ENCODE peak calls at places on chromosomes 2 and 18, in six cellular contexts. H is renal cortical epithelial cell, M is stomach, B is lower lobe of right lung, G is sigmoid colon, Y is H4. T is an unnamed sample.

GRCh38 chr18:67410075-67410474 is 106.4 kb downstream of the DSEL start:
- DNase-seq in H (no peak), M (no peak), B (no peak), G (no peak), Y (no peak), T (no peak)

GRCh38 chr2:151063271-151063670 is 198.4 kb downstream of the RBM43 start:
- DNase-seq in H (no peak), M (no peak), B (no peak), G (no peak), Y (no peak), T (no peak)

GRCh38 chr2:17571681-17572080 is 31.2 kb downstream of the VSNL1 start:
- DNase-seq in H (no peak), M (no peak), B (no peak), G (no peak), Y (no peak), T (no peak)

GRCh38 chr2:42979870-42980763 is 187.7 kb upstream of the HAAO start:
- DNase-seq in H (no peak), M (no peak), B (no peak), G (peak), Y (no peak), T (peak)

GRCh38 chr2:152483276-152483996 is 148.5 kb downstream of the FMNL2 start:
- DNase-seq in H (peak), M (no peak), B (no peak), G (no peak), Y (no peak), T (no peak)

GRCh38 chr18:22069916-22070315 is 99.5 kb upstream of the GATA6 start:
- DNase-seq in H (no peak), M (no peak), B (no peak), G (no peak), Y (no peak), T (no peak)

GRCh38 chr2:223232896-223233295 is 180.9 kb downstream of the KCNE4 start:
- DNase-seq in H (no peak), M (no peak), B (no peak), G (no peak), Y (no peak), T (no peak)

GRCh38 chr2:152743004-152743403 is 24.6 kb downstream of the ARL6IP6 start:
- DNase-seq in H (peak), M (no peak), B (no peak), G (no peak), Y (peak), T (no peak)

GRCh38 chr2:189885368-189885767 is 101.1 kb downstream of the PMS1 start:
- DNase-seq in H (no peak), M (no peak), B (no peak), G (no peak), Y (no peak), T (no peak)

GRCh38 chr2:39023649-39024048 is 97.2 kb downstream of the SOS1 start:
- DNase-seq in H (no peak), M (no peak), B (no peak), G (no peak), Y (no peak), T (no peak)

GRCh38 chr18:51164327-51165290 is 32.9 kb downstream of the MEX3C start:
- DNase-seq in H (no peak), M (no peak), B (no peak), G (no peak), Y (no peak), T (no peak)

GRCh38 chr2:232532406-232532805 is 6.4 kb downstream of the CHRND start:
- DNase-seq in H (no peak), M (no peak), B (peak), G (peak), Y (no peak), T (peak)

GRCh38 chr2:234988491-234988890 is 36.7 kb downstream of the SH3BP4 start:
- DNase-seq in H (no peak), M (no peak), B (no peak), G (no peak), Y (no peak), T (no peak)

GRCh38 chr2:43010428-43011141 is 215.8 kb downstream of the ZFP36L2 start:
- DNase-seq in H (no peak), M (peak), B (no peak), G (no peak), Y (no peak), T (no peak)

GRCh38 chr2:134290363-134290762 is 36.5 kb downstream of the MGAT5 start:
- DNase-seq in H (no peak), M (no peak), B (no peak), G (no peak), Y (no peak), T (no peak)

GRCh38 chr2:232219496-232219870 is 159.1 kb upstream of the ALPP start:
- DNase-seq in H (no peak), M (no peak), B (no peak), G (no peak), Y (no peak), T (no peak)

GRCh38 chr2:190063624-190064023 is 1.1 kb upstream of the MSTN start:
- DNase-seq in H (no peak), M (no peak), B (no peak), G (no peak), Y (no peak), T (no peak)

GRCh38 chr18:70931942-70932814 is 643.3 kb downstream of the SOCS6 start:
- DNase-seq in H (peak), M (no peak), B (no peak), G (no peak), Y (peak), T (no peak)

GRCh38 chr18:77249583-77250500 is at the start of gene GALR1:
- DNase-seq in H (no peak), M (no peak), B (no peak), G (no peak), Y (no peak), T (no peak)

GRCh38 chr2:135532581-135532980 is 1.3 kb downstream of the R3HDM1 start:
- DNase-seq in H (no peak), M (no peak), B (no peak), G (no peak), Y (no peak), T (no peak)

GRCh38 chr2:153880926-153881325 is 9.2 kb downstream of the GALNT13 start:
- DNase-seq in H (no peak), M (no peak), B (no peak), G (no peak), Y (no peak), T (no peak)

GRCh38 chr18:79507076-79507545 is 111.4 kb downstream of the NFATC1 start:
- DNase-seq in H (no peak), M (peak), B (peak), G (peak), Y (no peak), T (peak)

GRCh38 chr2:71788601-71789240 is 335.4 kb downstream of the DYSF start:
- DNase-seq in H (no peak), M (no peak), B (no peak), G (peak), Y (no peak), T (no peak)

GRCh38 chr2:30821960-30822359 is 14.7 kb upstream of the CAPN13 start:
- DNase-seq in H (no peak), M (no peak), B (no peak), G (no peak), Y (no peak), T (no peak)

GRCh38 chr2:140882671-140883620 is 1247.9 kb downstream of the LRP1B start:
- DNase-seq in H (no peak), M (no peak), B (no peak), G (no peak), Y (peak), T (no peak)

GRCh38 chr2:63053235-63053888 is 2.7 kb downstream of the OTX1 start:
- DNase-seq in H (no peak), M (no peak), B (no peak), G (no peak), Y (no peak), T (no peak)

GRCh38 chr2:197197808-197198409 is 112.7 kb downstream of the ANKRD44 start:
- DNase-seq in H (no peak), M (no peak), B (no peak), G (no peak), Y (no peak), T (no peak)

GRCh38 chr2:3595985-3596384 is 1.1 kb downstream of the COLEC11 start:
- DNase-seq in H (no peak), M (no peak), B (no peak), G (no peak), Y (no peak), T (no peak)

GRCh38 chr2:205766765-205767359 is 84.6 kb downstream of the NRP2 start:
- DNase-seq in H (peak), M (peak), B (peak), G (peak), Y (peak), T (peak)

GRCh38 chr2:119290859-119291587 is 67.4 kb downstream of the STEAP3 start:
- DNase-seq in H (peak), M (peak), B (peak), G (peak), Y (peak), T (peak)

GRCh38 chr2:46942143-46942526 is 26.5 kb upstream of the MCFD2 start:
- DNase-seq in H (no peak), M (peak), B (peak), G (no peak), Y (no peak), T (peak)

GRCh38 chr18:46054956-46055831 is 16.9 kb downstream of the PSTPIP2 start:
- DNase-seq in H (no peak), M (no peak), B (no peak), G (no peak), Y (no peak), T (no peak)

GRCh38 chr2:25204190-25204838 is 35.9 kb upstream of the POMC start:
- DNase-seq in H (no peak), M (no peak), B (no peak), G (no peak), Y (no peak), T (no peak)

GRCh38 chr2:235343156-235343774 is 150.6 kb upstream of the AGAP1 start:
- DNase-seq in H (peak), M (no peak), B (no peak), G (no peak), Y (no peak), T (no peak)

GRCh38 chr2:30934071-30934470 is 126.8 kb upstream of the CAPN13 start:
- DNase-seq in H (no peak), M (no peak), B (no peak), G (no peak), Y (no peak), T (no peak)

GRCh38 chr2:166373951-166374350 is 1.8 kb downstream of the SCN9A start:
- DNase-seq in H (peak), M (no peak), B (no peak), G (no peak), Y (peak), T (no peak)